ENCODE peak calls at places on chromosome 16, in five cellular contexts. K, N, A, Q and Z are unnamed samples.
A peak's percentile ranks its signal among the peaks of the same experiment; 100 is the strongest.

GRCh38 chr16:77406680-77407079 is 28.2 kb downstream of the ADAMTS18 start:
- DNase-seq in K (no peak), N (no peak), A (no peak), Q (peak; percentile 29), Z (no peak)

GRCh38 chr16:72848759-72849664 is 198.9 kb downstream of the ZFHX3 start:
- DNase-seq in K (no peak), N (no peak), A (no peak), Q (peak; percentile 90), Z (peak; percentile 65)

GRCh38 chr16:83470406-83470805 is 337.4 kb upstream of the HSBP1 start:
- DNase-seq in K (no peak), N (no peak), A (no peak), Q (peak; percentile 37), Z (no peak)

GRCh38 chr16:50354629-50355456 is 13.9 kb downstream of the BRD7 start:
- DNase-seq in K (no peak), N (no peak), A (no peak), Q (no peak), Z (no peak)

GRCh38 chr16:85777583-85778310 is 21.6 kb downstream of the EMC8 start:
- DNase-seq in K (no peak), N (no peak), A (no peak), Q (peak; percentile 67), Z (no peak)

GRCh38 chr16:70708381-70709253 is 22.8 kb upstream of the MTSS2 start:
- DNase-seq in K (no peak), N (no peak), A (no peak), Q (no peak), Z (no peak)

GRCh38 chr16:49465661-49466528 is 92.3 kb downstream of the C16orf78 start:
- DNase-seq in K (no peak), N (no peak), A (no peak), Q (no peak), Z (no peak)

GRCh38 chr16:1338119-1338730 is 4.8 kb downstream of the BAIAP3 start:
- DNase-seq in K (peak; percentile 74), N (peak; percentile 63), A (no peak), Q (no peak), Z (no peak)

GRCh38 chr16:67342616-67343015 is 16.0 kb downstream of the LRRC36 start:
- DNase-seq in K (no peak), N (no peak), A (no peak), Q (no peak), Z (no peak)

GRCh38 chr16:1900452-1900774 is 17.8 kb downstream of the HS3ST6 start:
- DNase-seq in K (no peak), N (no peak), A (no peak), Q (no peak), Z (no peak)

GRCh38 chr16:57994778-57995177 is 5.7 kb downstream of the ZNF319 start:
- DNase-seq in K (peak; percentile 70), N (peak; percentile 65), A (no peak), Q (peak; percentile 44), Z (no peak)

GRCh38 chr16:27511657-27512056 is 38.1 kb downstream of the GTF3C1 start:
- DNase-seq in K (no peak), N (no peak), A (no peak), Q (no peak), Z (no peak)

GRCh38 chr16:47470211-47470610 is 9.1 kb downstream of the PHKB start:
- DNase-seq in K (no peak), N (no peak), A (no peak), Q (no peak), Z (no peak)

GRCh38 chr16:67847064-67847861 is at the start of gene CENPT:
- DNase-seq in K (peak; percentile 34), N (no peak), A (no peak), Q (peak; percentile 50), Z (peak; percentile 66)

GRCh38 chr16:72947379-72948237 is 100.3 kb downstream of the ZFHX3 start:
- DNase-seq in K (no peak), N (no peak), A (no peak), Q (no peak), Z (peak; percentile 72)

GRCh38 chr16:88700636-88701482 is 5.3 kb downstream of the RNF166 start:
- DNase-seq in K (peak; percentile 95), N (no peak), A (no peak), Q (peak; percentile 97), Z (no peak)

GRCh38 chr16:85555549-85556455 is 57.3 kb upstream of the GSE1 start:
- DNase-seq in K (peak; percentile 70), N (peak; percentile 63), A (no peak), Q (peak; percentile 21), Z (peak; percentile 64)

GRCh38 chr16:77469639-77470038 is 34.8 kb upstream of the ADAMTS18 start:
- DNase-seq in K (no peak), N (no peak), A (no peak), Q (no peak), Z (no peak)

GRCh38 chr16:86924537-86924936 is 346.2 kb downstream of the FOXL1 start:
- DNase-seq in K (no peak), N (no peak), A (no peak), Q (peak; percentile 85), Z (no peak)

GRCh38 chr16:48676836-48677235 is 66.9 kb upstream of the N4BP1 start:
- DNase-seq in K (no peak), N (no peak), A (no peak), Q (no peak), Z (no peak)

GRCh38 chr16:17606460-17606859 is 135.7 kb upstream of the XYLT1 start:
- DNase-seq in K (no peak), N (no peak), A (no peak), Q (no peak), Z (no peak)

GRCh38 chr16:28157768-28158535 is 53.8 kb downstream of the XPO6 start:
- DNase-seq in K (no peak), N (no peak), A (no peak), Q (no peak), Z (no peak)

GRCh38 chr16:27678955-27679354 is 129.0 kb downstream of the KATNIP start:
- DNase-seq in K (no peak), N (no peak), A (no peak), Q (no peak), Z (no peak)

GRCh38 chr16:11118479-11118878 is 137.5 kb downstream of the SOCS1 start:
- DNase-seq in K (no peak), N (no peak), A (no peak), Q (no peak), Z (no peak)

GRCh38 chr16:49513040-49513439 is 139.4 kb downstream of the C16orf78 start:
- DNase-seq in K (no peak), N (peak; percentile 58), A (no peak), Q (no peak), Z (no peak)

GRCh38 chr16:67236551-67237395 is 9.8 kb downstream of the TMEM208 start:
- DNase-seq in K (peak; percentile 76), N (peak; percentile 96), A (no peak), Q (peak; percentile 36), Z (no peak)

GRCh38 chr16:20734056-20734455 is 7.6 kb downstream of the THUMPD1 start:
- DNase-seq in K (no peak), N (no peak), A (no peak), Q (no peak), Z (no peak)